ENCODE peak calls at places on chromosomes 1 and 21, in eight cellular contexts. T is foreskin fibroblast, D is AG20443, V is RPMI7951, G is PC-3, A is GM10248, J is hippocampal formation, X is mesenteric fat pad. I is an unnamed sample.

GRCh38 chr1:224641030-224641429 is 24.9 kb downstream of the CNIH3 start:
- DNase-seq in T (no peak), D (no peak), V (no peak), G (peak), A (no peak), J (no peak), X (no peak), I (no peak)

GRCh38 chr1:201376464-201377374 is 761 bp downstream of the TNNT2 start:
- DNase-seq in T (peak), D (peak), V (peak), G (peak), A (peak), J (no peak), X (no peak), I (no peak)

GRCh38 chr1:228933753-228934152 is 198.5 kb downstream of the RHOU start:
- DNase-seq in T (no peak), D (no peak), V (no peak), G (no peak), A (no peak), J (no peak), X (no peak), I (no peak)

GRCh38 chr1:65339866-65340483 is 30.6 kb downstream of the DNAJC6 start:
- DNase-seq in T (peak), D (no peak), V (peak), G (peak), A (no peak), J (no peak), X (no peak), I (no peak)

GRCh38 chr1:234983554-234983911 is 145.1 kb downstream of the TOMM20 start:
- DNase-seq in T (no peak), D (no peak), V (no peak), G (no peak), A (no peak), J (no peak), X (no peak), I (no peak)

GRCh38 chr1:183942933-183943693 is 94.4 kb downstream of the COLGALT2 start:
- DNase-seq in T (peak), D (peak), V (peak), G (peak), A (no peak), J (no peak), X (no peak), I (no peak)

GRCh38 chr1:62746086-62746808 is 37.7 kb upstream of the ATG4C start:
- DNase-seq in T (peak), D (peak), V (peak), G (peak), A (peak), J (peak), X (no peak), I (no peak)

GRCh38 chr1:91700771-91701493 is 185.0 kb downstream of the TGFBR3 start:
- DNase-seq in T (peak), D (peak), V (no peak), G (no peak), A (no peak), J (no peak), X (no peak), I (no peak)

GRCh38 chr1:39957299-39958020 is 2.5 kb downstream of the MFSD2A start:
- DNase-seq in T (peak), D (no peak), V (no peak), G (no peak), A (no peak), J (peak), X (no peak), I (no peak)

GRCh38 chr1:235503333-235504121 is 725 bp downstream of the B3GALNT2 start:
- DNase-seq in T (peak), D (peak), V (peak), G (peak), A (peak), J (peak), X (no peak), I (peak)

GRCh38 chr1:14924455-14925325 is 228.9 kb upstream of the TMEM51 start:
- DNase-seq in T (peak), D (peak), V (peak), G (peak), A (peak), J (peak), X (no peak), I (peak)

GRCh38 chr21:28269173-28269572 is 723.5 kb downstream of the LTN1 start:
- DNase-seq in T (no peak), D (no peak), V (no peak), G (no peak), A (no peak), J (no peak), X (no peak), I (no peak)

GRCh38 chr1:115768549-115768948 is at the start of gene CASQ2:
- DNase-seq in T (no peak), D (no peak), V (no peak), G (no peak), A (no peak), J (no peak), X (no peak), I (no peak)

GRCh38 chr1:172777767-172778166 is 118.9 kb downstream of the FASLG start:
- DNase-seq in T (no peak), D (no peak), V (no peak), G (no peak), A (no peak), J (no peak), X (no peak), I (no peak)

GRCh38 chr1:185367218-185367617 is 50.2 kb upstream of the IVNS1ABP start:
- DNase-seq in T (no peak), D (no peak), V (peak), G (no peak), A (no peak), J (no peak), X (no peak), I (no peak)

GRCh38 chr1:156499703-156500577 is 635 bp downstream of the MEF2D start:
- DNase-seq in T (peak), D (no peak), V (no peak), G (no peak), A (no peak), J (peak), X (no peak), I (peak)

GRCh38 chr1:228006793-228007053 is at the start of gene WNT3A:
- DNase-seq in T (no peak), D (no peak), V (no peak), G (no peak), A (no peak), J (no peak), X (no peak), I (no peak)

GRCh38 chr1:8213676-8214075 is 104.2 kb upstream of the SLC45A1 start:
- DNase-seq in T (no peak), D (no peak), V (no peak), G (no peak), A (no peak), J (no peak), X (no peak), I (no peak)

GRCh38 chr1:192573499-192573898 is 2.1 kb upstream of the RGS1 start:
- DNase-seq in T (peak), D (peak), V (peak), G (peak), A (no peak), J (no peak), X (no peak), I (no peak)

GRCh38 chr1:110235839-110236682 is 25.9 kb downstream of the KCNC4 start:
- DNase-seq in T (peak), D (peak), V (peak), G (peak), A (no peak), J (no peak), X (no peak), I (no peak)

GRCh38 chr1:186286615-186287317 is 88.3 kb downstream of the TPR start:
- DNase-seq in T (peak), D (no peak), V (peak), G (peak), A (no peak), J (no peak), X (no peak), I (no peak)

GRCh38 chr1:47002211-47002610 is 21.3 kb upstream of the CYP4X1 start:
- DNase-seq in T (no peak), D (no peak), V (no peak), G (peak), A (no peak), J (no peak), X (no peak), I (no peak)

GRCh38 chr1:115348636-115349035 is 10.6 kb upstream of the NGF start:
- DNase-seq in T (no peak), D (peak), V (no peak), G (no peak), A (no peak), J (no peak), X (no peak), I (no peak)

GRCh38 chr1:50609508-50609907 is 186.3 kb upstream of the DMRTA2 start:
- DNase-seq in T (no peak), D (no peak), V (no peak), G (no peak), A (no peak), J (no peak), X (no peak), I (no peak)

GRCh38 chr1:77889671-77890070 is 1.2 kb downstream of the NEXN start:
- DNase-seq in T (peak), D (peak), V (peak), G (peak), A (no peak), J (no peak), X (no peak), I (no peak)

GRCh38 chr21:29477347-29477746 is 178.6 kb downstream of the BACH1 start:
- DNase-seq in T (no peak), D (no peak), V (no peak), G (no peak), A (no peak), J (no peak), X (no peak), I (no peak)

GRCh38 chr1:109687641-109688499 is at the start of gene GSTM1:
- DNase-seq in T (peak), D (no peak), V (no peak), G (no peak), A (peak), J (no peak), X (no peak), I (no peak)

GRCh38 chr1:46030074-46030870 is 102.2 kb downstream of the PIK3R3 start:
- DNase-seq in T (no peak), D (no peak), V (no peak), G (no peak), A (no peak), J (no peak), X (no peak), I (no peak)

GRCh38 chr1:202255343-202255742 is 61.7 kb downstream of the LGR6 start:
- DNase-seq in T (peak), D (no peak), V (no peak), G (no peak), A (no peak), J (no peak), X (peak), I (no peak)

GRCh38 chr1:56975446-56975845 is 9.6 kb upstream of the C8B start:
- DNase-seq in T (no peak), D (no peak), V (no peak), G (no peak), A (no peak), J (no peak), X (no peak), I (no peak)

GRCh38 chr1:52348704-52349301 is 17.2 kb downstream of the CC2D1B start:
- DNase-seq in T (peak), D (peak), V (no peak), G (peak), A (no peak), J (peak), X (peak), I (peak)

GRCh38 chr1:215287362-215287761 is 204.8 kb downstream of the KCNK2 start:
- DNase-seq in T (peak), D (no peak), V (peak), G (no peak), A (no peak), J (no peak), X (no peak), I (no peak)

GRCh38 chr1:65264197-65264929 is 45.0 kb upstream of the DNAJC6 start:
- DNase-seq in T (peak), D (peak), V (peak), G (no peak), A (no peak), J (peak), X (no peak), I (peak)